ENCODE peak calls at places on chromosomes 5 and 9, in ten cellular contexts. C is MM.1S; O is CD8-positive, alpha-beta T cell; P is aorta; J is H9; G is pancreas; S is tibial artery; H is heart right ventricle; X is left ventricle myocardium inferior; M is mammary epithelial cell. D is an unnamed sample.

GRCh38 chr5:88058625-88059024 is 210.0 kb downstream of the TMEM161B start:
- DNase-seq in C (no peak), O (no peak), P (no peak), J (no peak), G (no peak), S (no peak), H (no peak), X (no peak), M (peak; percentile 85), D (peak; percentile 12)

GRCh38 chr9:131282175-131282574 is 5.9 kb upstream of the FAM78A start:
- DNase-seq in C (no peak), O (no peak), P (no peak), J (no peak), G (no peak), S (no peak), H (no peak), X (no peak), M (no peak), D (no peak)

GRCh38 chr5:88675758-88676636 is 207.0 kb downstream of the MEF2C start:
- DNase-seq in C (peak; percentile 95), O (no peak), P (peak; percentile 38), J (peak; percentile 92), G (no peak), S (no peak), H (no peak), X (no peak), M (no peak), D (no peak)

GRCh38 chr5:143511736-143512135 is 108.2 kb upstream of the NR3C1 start:
- DNase-seq in C (no peak), O (no peak), P (no peak), J (no peak), G (no peak), S (no peak), H (no peak), X (no peak), M (no peak), D (no peak)

GRCh38 chr9:131942076-131942720 is 137.5 kb downstream of the MED27 start:
- DNase-seq in C (no peak), O (no peak), P (no peak), J (no peak), G (no peak), S (no peak), H (no peak), X (no peak), M (no peak), D (no peak)

GRCh38 chr9:89519393-89519805 is 21.5 kb upstream of the SEMA4D start:
- DNase-seq in C (peak; percentile 45), O (no peak), P (no peak), J (no peak), G (peak; percentile 79), S (no peak), H (no peak), X (no peak), M (peak; percentile 85), D (peak; percentile 55)

GRCh38 chr5:92513067-92513466 is 1068.0 kb downstream of the NR2F1-AS1 start:
- DNase-seq in C (no peak), O (no peak), P (no peak), J (no peak), G (no peak), S (no peak), H (no peak), X (no peak), M (peak; percentile 89), D (peak; percentile 74)

GRCh38 chr5:14762568-14763216 is 98.2 kb downstream of the OTULIN start:
- DNase-seq in C (no peak), O (no peak), P (no peak), J (no peak), G (no peak), S (no peak), H (no peak), X (no peak), M (no peak), D (no peak)

GRCh38 chr9:129401623-129402340 is 219.1 kb downstream of the C9orf50 start:
- DNase-seq in C (no peak), O (no peak), P (peak; percentile 70), J (no peak), G (no peak), S (no peak), H (no peak), X (peak; percentile 35), M (no peak), D (no peak)

GRCh38 chr9:70409280-70409679 is 5.2 kb downstream of the KLF9 start:
- DNase-seq in C (no peak), O (no peak), P (no peak), J (no peak), G (no peak), S (no peak), H (no peak), X (no peak), M (no peak), D (no peak)

DNA sequence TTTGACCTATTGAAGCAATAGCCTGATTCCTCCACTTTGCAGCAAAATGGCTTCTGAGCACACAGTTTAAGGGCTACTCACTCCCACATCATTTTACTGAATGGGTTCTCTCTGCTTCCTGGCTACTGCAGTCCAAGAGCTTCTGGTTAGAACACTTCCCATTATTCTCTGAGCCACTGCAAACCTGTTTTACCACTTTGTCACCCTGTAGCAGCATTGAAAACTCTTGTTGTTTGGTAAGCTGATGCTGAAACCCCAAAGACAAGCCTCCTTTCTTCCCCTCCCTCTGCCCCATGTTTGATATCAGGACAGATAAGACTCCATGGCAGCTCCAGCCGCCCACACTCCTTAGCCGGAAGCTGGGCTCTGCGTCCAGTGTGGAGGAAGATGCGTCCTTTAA is 84.4 kb upstream of the RARS1 start:
- DNase-seq in C (no peak), O (no peak), P (no peak), J (no peak), G (no peak), S (no peak), H (no peak), X (no peak), M (peak; percentile 77), D (peak; percentile 72)
- H3K27ac ChIP-seq in C (no peak overlapping the region), O (no peak overlapping the region), P (no peak overlapping the region), J (no peak overlapping the region), G (no peak overlapping the region), S (no peak overlapping the region), H (no peak overlapping the region), X (no peak overlapping the region), M (no peak overlapping the region), D (peak overlapping the region; percentile 67)

GRCh38 chr5:174189638-174190037 is 144.1 kb downstream of the NSG2 start:
- DNase-seq in C (no peak), O (no peak), P (no peak), J (no peak), G (no peak), S (no peak), H (no peak), X (no peak), M (no peak), D (no peak)
- H3K27ac ChIP-seq in C (no peak overlapping the region), O (no peak overlapping the region), P (no peak overlapping the region), J (no peak overlapping the region), G (no peak overlapping the region), S (no peak overlapping the region), H (no peak overlapping the region), X (no peak overlapping the region), M (no peak overlapping the region), D (no peak overlapping the region)

GRCh38 chr5:8340739-8341344 is 471.9 kb downstream of the MTRR start:
- DNase-seq in C (no peak), O (no peak), P (no peak), J (no peak), G (no peak), S (no peak), H (no peak), X (no peak), M (peak; percentile 6), D (no peak)

GRCh38 chr5:8341416-8341815 is 472.5 kb downstream of the MTRR start:
- DNase-seq in C (no peak), O (no peak), P (no peak), J (no peak), G (no peak), S (no peak), H (no peak), X (no peak), M (no peak), D (no peak)

DNA sequence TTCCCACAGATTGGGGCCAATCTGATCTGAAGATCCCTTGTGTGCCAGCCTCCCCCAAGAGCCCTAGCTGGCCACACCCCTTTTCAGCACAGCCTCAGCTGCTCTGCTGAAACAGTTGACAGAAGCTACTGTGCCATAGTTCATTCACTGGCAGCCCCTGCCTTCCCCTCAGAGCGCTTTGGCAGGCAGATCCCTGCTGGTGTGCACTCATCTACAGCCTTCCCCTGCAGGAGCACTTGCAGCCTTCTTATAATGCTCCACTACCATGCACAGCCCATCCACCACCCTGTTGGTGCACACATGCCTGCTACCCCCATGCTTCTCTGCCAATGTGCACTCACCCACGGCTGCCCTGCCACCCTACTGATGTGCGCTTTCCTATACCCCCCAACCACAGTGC is 471.3 kb downstream of the MTRR start:
- DNase-seq in C (no peak), O (no peak), P (no peak), J (peak; percentile 34), G (no peak), S (no peak), H (no peak), X (no peak), M (no peak), D (no peak)
- H3K27ac ChIP-seq in C (no peak overlapping the region), O (no peak overlapping the region), P (no peak overlapping the region), J (no peak overlapping the region), G (no peak overlapping the region), S (no peak overlapping the region), H (no peak overlapping the region), X (no peak overlapping the region), M (no peak overlapping the region), D (no peak overlapping the region)

GRCh38 chr5:4042311-4042710 is 446.7 kb downstream of the IRX1 start:
- DNase-seq in C (no peak), O (no peak), P (no peak), J (no peak), G (no peak), S (no peak), H (no peak), X (no peak), M (no peak), D (no peak)
- H3K27ac ChIP-seq in C (no peak overlapping the region), O (no peak overlapping the region), P (peak overlapping the region; percentile 15), J (no peak overlapping the region), G (no peak overlapping the region), S (no peak overlapping the region), H (no peak overlapping the region), X (peak overlapping the region; percentile 76), M (no peak overlapping the region), D (no peak overlapping the region)